ENCODE peak calls at places on chromosomes 16 and 17, in nine cellular contexts. X, K, T, M, S, O, Q, C and L are unnamed samples.

GRCh38 chr17:28688481-28688880 is 23.2 kb downstream of the PROCA1 start:
- DNase-seq in X (no peak), K (no peak), T (no peak), M (no peak), S (no peak), O (no peak), Q (no peak), C (no peak), L (no peak)

GRCh38 chr16:84449156-84450140 is 55.0 kb downstream of the MEAK7 start:
- DNase-seq in X (peak), K (no peak), T (no peak), M (no peak), S (no peak), O (no peak), Q (peak), C (no peak), L (peak)

GRCh38 chr16:89556750-89557149 is 3.7 kb upstream of the RPL13 start:
- DNase-seq in X (no peak), K (no peak), T (no peak), M (no peak), S (peak), O (no peak), Q (no peak), C (no peak), L (no peak)

GRCh38 chr16:9258423-9259051 is 167.1 kb downstream of the HAPSTR1 start:
- DNase-seq in X (no peak), K (no peak), T (peak), M (no peak), S (peak), O (peak), Q (peak), C (no peak), L (peak)

GRCh38 chr16:82641336-82641984 is 14.7 kb downstream of the CDH13 start:
- DNase-seq in X (no peak), K (no peak), T (no peak), M (no peak), S (no peak), O (no peak), Q (no peak), C (no peak), L (no peak)

GRCh38 chr17:45262516-45263476 is 902 bp upstream of the SPATA32 start:
- DNase-seq in X (no peak), K (no peak), T (no peak), M (no peak), S (no peak), O (no peak), Q (no peak), C (no peak), L (no peak)

GRCh38 chr17:21823643-21824042 is 131.3 kb downstream of the KCNJ18 start:
- DNase-seq in X (no peak), K (no peak), T (no peak), M (no peak), S (no peak), O (no peak), Q (no peak), C (no peak), L (no peak)

GRCh38 chr17:7897773-7898172 is 9.2 kb downstream of the CHD3 start:
- DNase-seq in X (no peak), K (no peak), T (no peak), M (no peak), S (peak), O (peak), Q (peak), C (no peak), L (no peak)

GRCh38 chr17:10156579-10157488 is 41.6 kb downstream of the GAS7 start:
- DNase-seq in X (peak), K (no peak), T (no peak), M (no peak), S (peak), O (peak), Q (peak), C (peak), L (peak)

GRCh38 chr17:83135692-83136091 is 56.3 kb downstream of the METRNL start:
- DNase-seq in X (peak), K (no peak), T (no peak), M (no peak), S (no peak), O (no peak), Q (peak), C (no peak), L (no peak)

GRCh38 chr17:66200685-66201092 is 8.8 kb upstream of the CEP112 start:
- DNase-seq in X (no peak), K (peak), T (peak), M (no peak), S (peak), O (peak), Q (peak), C (no peak), L (peak)

GRCh38 chr17:10105513-10106001 is 92.8 kb downstream of the GAS7 start:
- DNase-seq in X (peak), K (no peak), T (no peak), M (no peak), S (no peak), O (no peak), Q (no peak), C (no peak), L (no peak)

GRCh38 chr16:54312502-54312991 is 26.0 kb upstream of the IRX3 start:
- DNase-seq in X (no peak), K (no peak), T (no peak), M (no peak), S (no peak), O (no peak), Q (no peak), C (no peak), L (no peak)

GRCh38 chr17:39923836-39924690 is 3.3 kb downstream of the ORMDL3 start:
- DNase-seq in X (no peak), K (no peak), T (no peak), M (no peak), S (no peak), O (peak), Q (no peak), C (no peak), L (no peak)

GRCh38 chr16:29913514-29913913 is 12.5 kb downstream of the KCTD13 start:
- DNase-seq in X (no peak), K (no peak), T (no peak), M (no peak), S (no peak), O (no peak), Q (no peak), C (no peak), L (no peak)

GRCh38 chr16:74747716-74748041 is 26.9 kb downstream of the FA2H start:
- DNase-seq in X (no peak), K (no peak), T (no peak), M (no peak), S (no peak), O (no peak), Q (no peak), C (no peak), L (peak)